ENCODE peak calls at places on chromosomes 7 and 10, in seven cellular contexts. G, K, P, Y, W, C and S are unnamed samples.
A peak's percentile ranks its signal among the peaks of the same experiment; 100 is the strongest.

GRCh38 chr7:154832557-154833138 is 170.3 kb downstream of the PAXIP1 start:
- DNase-seq in C (no peak), W (no peak), P (peak; percentile 72), Y (no peak), K (no peak), G (peak; percentile 38), S (no peak)

GRCh38 chr7:158782638-158783490 is 46.4 kb downstream of the ESYT2 start:
- DNase-seq in C (no peak), W (no peak), Y (peak; percentile 76), K (peak; percentile 18), G (peak; percentile 66), P (peak; percentile 9), S (peak; percentile 73)

GRCh38 chr7:133602291-133602690 is 349.4 kb downstream of the EXOC4 start:
- DNase-seq in P (no peak), K (peak; percentile 7), C (no peak), Y (no peak), W (peak; percentile 68), G (no peak), S (peak; percentile 75)

GRCh38 chr10:102120142-102120986 is at the start of gene LDB1:
- DNase-seq in C (peak; percentile 91), G (peak; percentile 92), Y (peak; percentile 78), K (peak; percentile 81), W (peak; percentile 57), P (peak; percentile 93), S (peak; percentile 91)

GRCh38 chr7:129436335-129436923 is 2.2 kb downstream of the STRIP2 start:
- DNase-seq in K (no peak), G (no peak), P (no peak), C (no peak), W (no peak), Y (no peak), S (no peak)

GRCh38 chr7:131203291-131203976 is 124.2 kb upstream of the MKLN1 start:
- DNase-seq in K (no peak), C (no peak), P (no peak), G (no peak), Y (no peak), W (no peak), S (no peak)

GRCh38 chr7:151244156-151244870 is 4.2 kb downstream of the SMARCD3 start:
- DNase-seq in K (peak; percentile 36), W (no peak), Y (no peak), G (peak; percentile 66), C (no peak), P (peak; percentile 76), S (peak; percentile 64)

GRCh38 chr7:30869794-30870491 is 41.7 kb upstream of the AQP1 start:
- DNase-seq in G (no peak), C (no peak), W (peak; percentile 46), Y (no peak), K (no peak), P (no peak), S (peak; percentile 33)

GRCh38 chr10:86480571-86480970 is 41.0 kb downstream of the WAPL start:
- DNase-seq in W (no peak), G (no peak), C (no peak), Y (no peak), K (peak; percentile 26), P (no peak), S (peak; percentile 8)

GRCh38 chr7:48285365-48285764 is 114.1 kb downstream of the ABCA13 start:
- DNase-seq in C (no peak), K (no peak), W (no peak), P (no peak), Y (no peak), G (no peak), S (peak; percentile 66)

GRCh38 chr10:17430647-17431355 is 23.6 kb downstream of the ST8SIA6 start:
- DNase-seq in W (peak; percentile 49), P (peak; percentile 70), K (peak; percentile 76), C (peak; percentile 72), G (peak; percentile 74), Y (peak; percentile 82), S (peak; percentile 89)

GRCh38 chr10:43278216-43278615 is 11.4 kb upstream of the RASGEF1A start:
- DNase-seq in P (no peak), K (no peak), Y (no peak), C (no peak), W (no peak), G (no peak), S (no peak)

GRCh38 chr7:150952331-150953050 is 25.6 kb downstream of the KCNH2 start:
- DNase-seq in P (no peak), W (no peak), Y (no peak), G (no peak), C (no peak), K (no peak), S (no peak)

GRCh38 chr10:47037654-47038425 is 126.6 kb downstream of the PTPN20 start:
- DNase-seq in G (no peak), P (no peak), Y (no peak), W (no peak), K (no peak), C (no peak), S (no peak)

GRCh38 chr7:293681-294439 is 3.9 kb downstream of the FOXL3 start:
- DNase-seq in C (peak; percentile 48), W (no peak), Y (no peak), P (no peak), K (no peak), G (no peak), S (no peak)

GRCh38 chr7:2330506-2330905 is 16.3 kb upstream of the SNX8 start:
- DNase-seq in Y (no peak), K (no peak), P (no peak), W (no peak), C (no peak), G (no peak), S (no peak)

GRCh38 chr10:47318706-47319105 is 3.5 kb upstream of the GDF2 start:
- DNase-seq in Y (no peak), C (peak; percentile 34), G (no peak), K (no peak), P (no peak), W (no peak), S (no peak)

GRCh38 chr10:121694966-121695340 is 96.7 kb upstream of the FGFR2 start:
- DNase-seq in W (no peak), G (peak; percentile 31), P (no peak), Y (no peak), K (no peak), C (no peak), S (no peak)

GRCh38 chr10:72278668-72279393 is 5.1 kb downstream of the DDIT4 start:
- DNase-seq in K (no peak), G (no peak), P (no peak), W (no peak), C (no peak), Y (no peak), S (no peak)
- TF ChIP-seq CTCF in K (no peak), G (no peak), P (peak; percentile 15), W (no peak), C (no peak), Y (no peak), S (peak; percentile 28)

DNA sequence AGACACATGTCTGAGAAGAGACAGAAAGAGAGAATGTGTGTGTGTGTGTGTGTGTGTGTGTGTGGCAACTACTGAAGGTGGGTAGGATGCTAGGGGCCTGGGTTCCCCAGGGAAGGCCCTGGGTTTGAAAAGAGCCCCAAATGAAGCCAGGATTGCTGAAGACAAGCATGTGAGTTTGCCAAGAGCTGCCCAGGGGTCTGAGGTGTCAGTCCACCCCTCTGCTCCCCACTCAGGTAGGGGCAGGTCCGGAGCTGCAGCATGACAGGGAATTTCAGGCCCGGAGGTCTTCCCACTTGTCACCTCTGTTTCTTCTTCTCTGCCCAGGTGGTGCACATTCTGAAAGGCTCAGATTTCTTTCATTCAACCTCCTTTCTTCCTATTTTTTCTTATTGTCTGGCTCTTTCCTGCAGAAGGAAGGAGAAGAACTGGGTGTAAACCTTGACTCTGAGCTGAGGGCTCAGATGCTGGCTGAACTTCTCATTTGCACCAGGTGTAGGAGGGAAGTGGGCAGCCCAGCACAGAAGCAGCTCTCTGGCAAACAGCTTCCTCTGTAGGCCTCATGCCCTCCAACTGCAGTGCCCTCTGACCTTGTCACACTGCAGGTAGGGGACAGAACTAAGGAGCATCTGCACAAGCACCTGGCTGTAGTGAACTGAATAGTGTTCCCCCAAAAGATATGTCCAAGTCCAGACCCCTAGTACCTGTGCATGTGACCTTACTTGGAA is 79.6 kb upstream of the LRRC4 start:
- DNase-seq in G (no peak), C (peak; percentile 23), P (no peak), K (no peak), Y (no peak), W (no peak), S (no peak)
- H3K4me3 ChIP-seq in G (no peak overlapping the region), C (no peak overlapping the region), P (no peak overlapping the region), K (no peak overlapping the region), Y (no peak overlapping the region), W (no peak overlapping the region), S (no peak overlapping the region)

DNA sequence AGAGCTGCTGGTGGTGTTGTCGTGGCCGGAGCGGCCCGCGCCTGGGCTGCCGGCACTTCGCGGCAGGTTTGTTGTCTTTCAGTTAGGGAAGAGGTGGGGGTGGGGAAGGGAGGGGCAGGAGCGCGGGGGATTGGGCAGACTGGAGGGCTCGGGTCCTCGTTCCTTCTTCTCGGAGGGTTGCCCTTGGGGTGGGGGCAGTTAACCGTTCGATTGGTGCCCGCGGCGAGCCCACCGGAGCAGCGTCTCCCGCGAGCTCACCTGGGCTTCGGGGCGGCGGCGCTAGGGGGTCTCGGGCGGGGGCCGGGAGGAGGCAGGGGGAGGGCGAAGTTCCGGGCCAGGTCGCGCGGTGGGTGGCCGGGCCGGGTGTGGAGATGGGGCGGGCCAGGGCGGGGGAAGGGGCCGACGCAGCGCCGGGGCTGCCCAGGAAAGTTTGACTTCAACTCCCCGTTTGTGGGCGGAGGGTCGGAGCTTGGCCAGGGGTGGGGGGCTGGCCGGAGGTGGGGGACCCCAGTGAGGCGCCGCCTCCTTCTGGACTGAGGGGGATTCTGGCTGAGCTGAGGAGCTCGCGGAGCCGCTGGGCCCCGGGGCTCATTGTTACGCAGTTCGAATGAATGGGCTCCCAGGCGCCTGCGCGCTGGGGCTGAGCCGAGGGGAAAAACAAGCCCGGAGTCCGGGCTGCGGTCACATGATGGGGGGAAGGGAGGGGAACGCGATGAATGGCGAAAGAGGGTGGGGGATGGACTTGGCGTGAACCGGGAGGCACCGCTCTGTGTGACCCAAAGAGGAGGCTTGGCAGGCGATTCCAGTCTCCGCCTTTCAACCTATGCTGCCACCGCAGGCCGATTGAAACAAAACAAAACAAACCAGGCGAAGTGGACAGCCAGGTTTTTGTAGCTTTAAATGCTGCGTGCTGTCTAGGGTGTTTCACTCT is 582 bp downstream of the HBP1 start:
- DNase-seq in C (peak; percentile 98), P (peak; percentile 98), G (peak; percentile 98), K (peak; percentile 99), W (peak; percentile 86), Y (peak; percentile 98), S (peak; percentile 99)
- TF ChIP-seq CTCF in C (peak; percentile 12), P (no peak), G (no peak), K (no peak), W (no peak), Y (peak; percentile 44), S (peak; percentile 19)

GRCh38 chr10:126907423-126907970 is 2.3 kb downstream of the DOCK1 start:
- DNase-seq in K (no peak), Y (no peak), C (no peak), W (no peak), P (no peak), G (no peak), S (no peak)

GRCh38 chr10:126908225-126908624 is 3.0 kb downstream of the DOCK1 start:
- DNase-seq in W (no peak), K (no peak), C (no peak), P (no peak), Y (no peak), G (no peak), S (no peak)

GRCh38 chr10:126905776-126906703 is 812 bp downstream of the DOCK1 start:
- DNase-seq in G (peak; percentile 64), C (peak; percentile 75), K (peak; percentile 38), P (peak; percentile 81), W (no peak), Y (no peak), S (peak; percentile 29)

GRCh38 chr10:126904807-126905686 is at the start of gene DOCK1:
- DNase-seq in G (peak; percentile 83), W (peak; percentile 55), C (peak; percentile 88), P (peak; percentile 86), Y (no peak), K (peak; percentile 75), S (peak; percentile 67)

GRCh38 chr10:126906704-126907422 is 1.6 kb downstream of the DOCK1 start:
- DNase-seq in P (no peak), W (no peak), G (no peak), Y (no peak), C (no peak), K (no peak), S (no peak)
- H3K4me3 ChIP-seq in P (peak overlapping the region; percentile 97), W (peak overlapping the region; percentile 64), G (no peak overlapping the region), Y (peak overlapping the region; percentile 85), C (peak overlapping the region; percentile 79), K (peak overlapping the region; percentile 84), S (peak overlapping the region; percentile 81)